ENCODE peak calls at places on chromosome 3, in five cellular contexts. C is HFFc6, Z is stomach, J is Peyer's patch, B is cardiac fibroblast. X is an unnamed sample.

GRCh38 chr3:177356113-177356512 is 158.8 kb upstream of the TBL1XR1 start:
- DNase-seq in C (no peak), Z (no peak), J (no peak), B (no peak), X (no peak)

GRCh38 chr3:125207507-125207906 is 5.0 kb downstream of the SLC12A8 start:
- DNase-seq in C (no peak), Z (no peak), J (peak; percentile 59), B (no peak), X (no peak)

GRCh38 chr3:27535809-27536392 is 51.7 kb upstream of the SLC4A7 start:
- DNase-seq in C (peak; percentile 71), Z (no peak), J (no peak), B (peak; percentile 72), X (no peak)

GRCh38 chr3:50274371-50275104 is 4.3 kb upstream of the LSMEM2 start:
- DNase-seq in C (peak; percentile 21), Z (peak; percentile 83), J (peak; percentile 88), B (peak; percentile 75), X (no peak)

GRCh38 chr3:69803871-69804270 is 64.6 kb downstream of the MITF start:
- DNase-seq in C (no peak), Z (no peak), J (no peak), B (no peak), X (no peak)

GRCh38 chr3:142237891-142238290 is 12.5 kb upstream of the GK5 start:
- DNase-seq in C (no peak), Z (no peak), J (no peak), B (peak; percentile 43), X (no peak)

GRCh38 chr3:63015614-63016016 is 140.4 kb upstream of the CADPS start:
- DNase-seq in C (no peak), Z (no peak), J (no peak), B (no peak), X (no peak)

GRCh38 chr3:151845506-151845905 is 27.9 kb upstream of the SUCNR1 start:
- DNase-seq in C (no peak), Z (no peak), J (no peak), B (no peak), X (no peak)

GRCh38 chr3:175526191-175526590 is 667.1 kb downstream of the NAALADL2 start:
- DNase-seq in C (no peak), Z (no peak), J (no peak), B (peak; percentile 13), X (no peak)

GRCh38 chr3:194930439-194931204 is 244.9 kb downstream of the FAM43A start:
- DNase-seq in C (peak; percentile 51), Z (no peak), J (no peak), B (peak; percentile 92), X (peak; percentile 63)

GRCh38 chr3:125163739-125164601 is 48.6 kb downstream of the SLC12A8 start:
- DNase-seq in C (no peak), Z (peak; percentile 71), J (no peak), B (peak; percentile 54), X (no peak)

GRCh38 chr3:179149239-179149887 is 1.2 kb downstream of the PIK3CA start:
- DNase-seq in C (no peak), Z (no peak), J (no peak), B (peak; percentile 56), X (no peak)

GRCh38 chr3:126049289-126050049 is 34.5 kb downstream of the SLC41A3 start:
- DNase-seq in C (no peak), Z (no peak), J (no peak), B (no peak), X (no peak)

GRCh38 chr3:176554264-176554663 is 643.0 kb downstream of the TBL1XR1 start:
- DNase-seq in C (no peak), Z (no peak), J (no peak), B (no peak), X (no peak)

GRCh38 chr3:184637705-184638104 is 74.2 kb downstream of the MAGEF1 start:
- DNase-seq in C (no peak), Z (no peak), J (no peak), B (peak; percentile 7), X (no peak)

GRCh38 chr3:170047133-170047404 is 9.3 kb downstream of the GPR160 start:
- DNase-seq in C (no peak), Z (no peak), J (no peak), B (no peak), X (no peak)

GRCh38 chr3:149224736-149225594 is 3.3 kb upstream of the CP start:
- DNase-seq in C (peak; percentile 73), Z (no peak), J (no peak), B (peak; percentile 95), X (peak; percentile 39)

GRCh38 chr3:32002536-32003368 is 21.2 kb downstream of the ZNF860 start:
- DNase-seq in C (no peak), Z (no peak), J (no peak), B (peak; percentile 84), X (no peak)

GRCh38 chr3:126969586-126969985 is 13.3 kb upstream of the PLXNA1 start:
- DNase-seq in C (no peak), Z (no peak), J (no peak), B (peak; percentile 81), X (no peak)

GRCh38 chr3:128343287-128344045 is 123.2 kb downstream of the DNAJB8 start:
- DNase-seq in C (no peak), Z (peak; percentile 47), J (peak; percentile 67), B (peak; percentile 56), X (peak; percentile 7)

GRCh38 chr3:37762698-37763097 is 99.0 kb upstream of the CTDSPL start:
- DNase-seq in C (no peak), Z (no peak), J (no peak), B (peak; percentile 69), X (no peak)

GRCh38 chr3:64687781-64688515 is at the start of gene ADAMTS9:
- DNase-seq in C (no peak), Z (peak; percentile 42), J (peak; percentile 61), B (peak; percentile 73), X (no peak)

GRCh38 chr3:107208100-107208499 is 169.1 kb upstream of the CCDC54 start:
- DNase-seq in C (peak; percentile 95), Z (no peak), J (no peak), B (peak; percentile 98), X (peak; percentile 92)

GRCh38 chr3:87333393-87333892 is 57.1 kb upstream of the POU1F1 start:
- DNase-seq in C (peak; percentile 85), Z (no peak), J (no peak), B (peak; percentile 95), X (peak; percentile 65)

GRCh38 chr3:184479426-184480126 is 82.0 kb upstream of the EPHB3 start:
- DNase-seq in C (no peak), Z (no peak), J (no peak), B (no peak), X (no peak)

GRCh38 chr3:56089739-56090138 is 378.5 kb downstream of the ERC2 start:
- DNase-seq in C (no peak), Z (no peak), J (no peak), B (no peak), X (no peak)

GRCh38 chr3:177441813-177442646 is 244.7 kb upstream of the TBL1XR1 start:
- DNase-seq in C (no peak), Z (no peak), J (peak; percentile 63), B (no peak), X (no peak)

GRCh38 chr3:43048470-43048869 is 57.4 kb downstream of the POMGNT2 start:
- DNase-seq in C (no peak), Z (no peak), J (no peak), B (no peak), X (no peak)

GRCh38 chr3:36905545-36905944 is 39.3 kb downstream of the TRANK1 start:
- DNase-seq in C (no peak), Z (no peak), J (no peak), B (no peak), X (no peak)

GRCh38 chr3:197892162-197892561 is 57.8 kb upstream of the RPL35A start:
- DNase-seq in C (no peak), Z (no peak), J (no peak), B (no peak), X (no peak)

GRCh38 chr3:116139607-116140006 is 305.7 kb downstream of the LSAMP start:
- DNase-seq in C (no peak), Z (no peak), J (no peak), B (peak; percentile 9), X (no peak)

GRCh38 chr3:148971819-148972218 is 19.5 kb upstream of the GYG1 start:
- DNase-seq in C (peak; percentile 30), Z (peak; percentile 47), J (no peak), B (peak; percentile 55), X (no peak)

GRCh38 chr3:27649277-27649676 is 72.8 kb downstream of the EOMES start:
- DNase-seq in C (no peak), Z (no peak), J (no peak), B (no peak), X (no peak)

GRCh38 chr3:196528639-196529233 is 13.6 kb upstream of the SMCO1 start:
- DNase-seq in C (peak; percentile 10), Z (peak; percentile 68), J (peak; percentile 81), B (peak; percentile 55), X (no peak)
- TF ChIP-seq CTCF in C (peak; percentile 85), Z (no peak), J (peak; percentile 60), B (peak; percentile 28), X (peak; percentile 51)

GRCh38 chr3:109018828-109019227 is 65.1 kb upstream of the GUCA1C start:
- DNase-seq in C (peak; percentile 17), Z (no peak), J (no peak), B (peak; percentile 2), X (no peak)
- TF ChIP-seq CTCF in C (peak; percentile 52), Z (no peak), J (no peak), B (no peak), X (peak; percentile 5)

GRCh38 chr3:168888781-168889180 is 774.7 kb downstream of the MECOM start:
- DNase-seq in C (no peak), Z (no peak), J (no peak), B (peak; percentile 34), X (no peak)

GRCh38 chr3:168885028-168885427 is 778.5 kb downstream of the MECOM start:
- DNase-seq in C (peak; percentile 92), Z (no peak), J (no peak), B (peak; percentile 88), X (peak; percentile 66)

GRCh38 chr3:168894204-168894603 is 769.3 kb downstream of the MECOM start:
- DNase-seq in C (no peak), Z (no peak), J (no peak), B (no peak), X (no peak)

GRCh38 chr3:168884353-168884903 is 779.1 kb downstream of the MECOM start:
- DNase-seq in C (peak; percentile 94), Z (peak; percentile 50), J (peak; percentile 57), B (peak; percentile 94), X (peak; percentile 63)

DNA sequence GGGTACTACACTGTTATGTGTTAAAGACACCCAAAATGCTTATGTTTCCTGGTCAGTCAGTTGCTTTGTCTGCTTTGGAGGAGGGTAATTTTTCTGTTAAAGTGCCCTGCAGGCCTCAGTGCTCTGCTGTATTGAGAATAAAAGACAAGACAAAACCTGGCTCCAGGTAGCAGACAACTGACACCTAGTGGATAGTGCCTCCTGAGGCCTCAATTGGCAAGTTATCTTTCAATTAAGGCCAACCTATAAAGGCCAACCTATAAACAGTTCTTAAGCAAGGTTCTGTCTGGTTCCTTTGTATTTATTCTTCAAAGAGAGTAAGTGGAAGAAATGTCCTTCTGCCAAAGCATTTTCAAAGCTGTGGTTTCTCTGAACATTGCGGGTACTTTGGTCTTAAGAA is 773.8 kb downstream of the MECOM start:
- DNase-seq in C (no peak), Z (no peak), J (no peak), B (no peak), X (no peak)
- TF ChIP-seq CTCF in C (no peak), Z (no peak), J (no peak), B (no peak), X (no peak)

GRCh38 chr3:141150431-141150830 is 81.2 kb upstream of the PXYLP1 start:
- DNase-seq in C (no peak), Z (no peak), J (no peak), B (no peak), X (no peak)
- TF ChIP-seq CTCF in C (no peak), Z (no peak), J (no peak), B (no peak), X (no peak)

X was measured in BJ.